ENCODE peak calls at places on chromosomes 5 and 9, in four cellular contexts. G is uterus, A is IMR-90, F is brain microvascular endothelial cell. T is an unnamed sample.

GRCh38 chr5:131223751-131224386 is 40.0 kb upstream of the CDC42SE2 start:
- DNase-seq in F (no peak), A (no peak), G (no peak), T (no peak)

GRCh38 chr9:121640486-121641227 is 10.8 kb upstream of the DAB2IP start:
- DNase-seq in F (no peak), G (no peak), A (no peak), T (no peak)

GRCh38 chr5:41408676-41409443 is 101.5 kb downstream of the PLCXD3 start:
- DNase-seq in F (no peak), G (no peak), A (peak), T (no peak)

GRCh38 chr5:149002761-149003689 is 59.8 kb downstream of the SH3TC2 start:
- DNase-seq in F (peak), G (no peak), A (peak), T (peak)

GRCh38 chr9:98373622-98374021 is 118.2 kb upstream of the TBC1D2 start:
- DNase-seq in F (no peak), A (peak), G (no peak), T (no peak)

GRCh38 chr5:93072831-93073459 is 508.1 kb downstream of the NR2F1-AS1 start:
- DNase-seq in F (peak), A (peak), G (no peak), T (peak)

GRCh38 chr5:133827001-133827400 is 141.4 kb downstream of the C5orf15 start:
- DNase-seq in A (no peak), G (no peak), F (no peak), T (no peak)

GRCh38 chr5:99025298-99026045 is 96.7 kb upstream of the CHD1 start:
- DNase-seq in G (no peak), A (no peak), F (no peak), T (peak)

GRCh38 chr9:38046669-38047300 is 22.2 kb downstream of the SHB start:
- DNase-seq in A (peak), F (peak), G (no peak), T (peak)

GRCh38 chr9:136015656-136016055 is 54.5 kb upstream of the UBAC1 start:
- DNase-seq in G (peak), F (no peak), A (no peak), T (no peak)

GRCh38 chr9:113678119-113678861 is 197.8 kb upstream of the ZNF618 start:
- DNase-seq in F (no peak), A (no peak), G (no peak), T (no peak)

GRCh38 chr5:174827521-174827920 is 103.1 kb downstream of the MSX2 start:
- DNase-seq in A (no peak), F (peak), G (no peak), T (peak)

GRCh38 chr5:151637676-151638075 is 46.5 kb upstream of the FAT2 start:
- DNase-seq in G (no peak), F (no peak), A (no peak), T (no peak)

GRCh38 chr5:12695651-12696050 is 791.4 kb upstream of the CTNND2 start:
- DNase-seq in G (no peak), A (no peak), F (no peak), T (no peak)

GRCh38 chr5:72849546-72849945 is 33.1 kb downstream of the TNPO1 start:
- DNase-seq in F (no peak), A (no peak), G (no peak), T (no peak)

GRCh38 chr9:124037790-124038189 is 26.2 kb downstream of the LHX2 start:
- DNase-seq in F (no peak), A (no peak), G (no peak), T (peak)
- TF ChIP-seq CTCF in F (peak), A (no peak), G (no peak), T (peak)

DNA sequence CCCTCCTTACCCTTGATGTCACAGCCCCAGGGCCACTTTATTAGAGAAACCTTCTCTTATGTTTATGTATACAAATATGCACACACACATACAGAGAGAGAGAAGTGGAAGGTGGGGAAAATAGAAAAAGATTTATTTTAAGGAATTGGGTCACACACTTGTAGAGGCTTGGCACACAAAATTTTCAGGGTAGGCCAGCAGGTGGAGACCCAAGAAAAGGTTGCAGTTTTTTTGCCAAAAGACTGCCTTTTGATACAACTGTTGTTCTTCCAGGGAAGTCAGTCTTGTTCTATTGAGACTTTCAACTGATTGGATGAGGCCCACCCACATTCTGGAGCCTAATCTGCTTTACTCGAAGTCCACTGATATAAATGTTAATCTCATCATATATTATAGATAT is 131.1 kb upstream of the PPP1R2B start:
- DNase-seq in A (no peak), F (no peak), G (no peak), T (no peak)
- TF ChIP-seq CTCF in A (no peak), F (no peak), G (no peak), T (no peak)

GRCh38 chr5:43233946-43234345 is 41.9 kb downstream of the NIM1K start:
- DNase-seq in A (no peak), F (no peak), G (no peak), T (no peak)
- TF ChIP-seq CTCF in A (no peak), F (no peak), G (no peak), T (no peak)

GRCh38 chr5:179321206-179321987 is 23.9 kb downstream of the ADAMTS2 start:
- DNase-seq in A (no peak), G (peak), F (no peak), T (no peak)

GRCh38 chr5:179325296-179326031 is 19.8 kb downstream of the ADAMTS2 start:
- DNase-seq in A (no peak), F (no peak), G (no peak), T (no peak)

GRCh38 chr5:179324760-179325295 is 20.4 kb downstream of the ADAMTS2 start:
- DNase-seq in G (peak), A (no peak), F (no peak), T (no peak)

GRCh38 chr5:179322071-179323025 is 22.9 kb downstream of the ADAMTS2 start:
- DNase-seq in A (no peak), G (peak), F (no peak), T (no peak)

GRCh38 chr5:179323026-179323571 is 22.2 kb downstream of the ADAMTS2 start:
- DNase-seq in F (no peak), A (no peak), G (peak), T (no peak)
- TF ChIP-seq CTCF in F (no peak), A (no peak), G (no peak), T (no peak)

GRCh38 chr9:71901695-71902094 is 9.3 kb downstream of the ABHD17B start:
- DNase-seq in G (no peak), A (no peak), F (no peak), T (no peak)
- TF ChIP-seq CTCF in G (no peak), A (no peak), F (no peak), T (no peak)

GRCh38 chr9:133421615-133422542 is at the start of gene ADAMTS13:
- DNase-seq in G (no peak), F (no peak), A (peak), T (peak)
- TF ChIP-seq CTCF in G (no peak), F (peak), A (no peak), T (peak)

GRCh38 chr5:22699319-22699718 is 153.8 kb downstream of the CDH12 start:
- DNase-seq in F (no peak), G (no peak), A (peak), T (no peak)
- TF ChIP-seq CTCF in F (no peak), G (no peak), A (peak), T (no peak)

DNA sequence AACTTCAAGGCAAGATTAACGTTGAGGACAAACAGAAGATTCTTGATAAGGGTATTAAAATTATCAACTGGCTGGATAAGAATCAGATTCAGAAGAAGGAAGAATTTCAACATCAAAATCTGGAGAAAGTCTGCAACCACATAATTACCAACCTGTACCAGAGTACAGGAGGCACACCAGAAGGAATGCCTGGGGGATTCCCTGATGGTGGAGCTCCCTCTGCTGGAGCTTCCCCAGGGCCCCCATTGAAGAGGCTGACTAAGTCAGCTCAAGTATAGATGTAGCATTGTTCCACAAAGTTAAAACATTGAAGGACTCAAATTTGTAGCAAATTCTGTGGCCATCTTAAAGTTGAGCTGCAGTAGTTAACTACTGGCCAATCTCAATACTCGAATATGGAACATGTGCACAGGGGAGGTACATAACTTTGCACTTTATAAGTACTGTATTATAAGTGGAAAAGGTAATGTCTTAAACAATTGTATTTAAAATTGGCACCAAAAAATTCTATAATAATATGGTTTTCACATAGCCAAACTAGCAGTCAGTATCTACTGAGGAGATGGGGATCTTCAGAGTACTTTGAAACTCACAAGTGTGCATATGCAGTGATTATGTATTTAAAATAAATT is 237.5 kb downstream of the CHSY3 start:
- DNase-seq in A (no peak), G (no peak), F (peak), T (peak)
- TF ChIP-seq CTCF in A (peak), G (no peak), F (peak), T (peak)

GRCh38 chr5:59221769-59222168 is 638.9 kb downstream of the RAB3C start:
- DNase-seq in F (no peak), A (no peak), G (no peak), T (peak)
- TF ChIP-seq CTCF in F (peak), A (no peak), G (no peak), T (peak)

GRCh38 chr9:130461218-130461630 is 16.5 kb downstream of the ASS1 start:
- DNase-seq in F (no peak), G (peak), A (peak), T (peak)
- TF ChIP-seq CTCF in F (peak), G (peak), A (peak), T (peak)